ENCODE peak calls at places on chromosome 2, in five cellular contexts. One of them, this sample, is unnamed.

GRCh38 chr2:72745679-72746368 is 80.0 kb downstream of the EXOC6B start:
- DNase-seq in breast epithelium: no peak
- DNase-seq in adrenal gland: no peak
- DNase-seq in right atrium auricular region: no peak
- DNase-seq in kidney epithelial cell: no peak
- DNase-seq in this sample: no peak

GRCh38 chr2:179250848-179251504 is 13.7 kb downstream of the SESTD1 start:
- DNase-seq in adrenal gland: no peak
- DNase-seq in breast epithelium: no peak
- DNase-seq in right atrium auricular region: no peak
- DNase-seq in kidney epithelial cell: no peak
- DNase-seq in this sample: no peak

GRCh38 chr2:19881866-19882265 is 19.9 kb downstream of the TTC32 start:
- DNase-seq in kidney epithelial cell: no peak
- DNase-seq in right atrium auricular region: no peak
- DNase-seq in adrenal gland: peak
- DNase-seq in breast epithelium: no peak
- DNase-seq in this sample: no peak

GRCh38 chr2:120148669-120149068 is 74.5 kb downstream of the TMEM185B start:
- DNase-seq in kidney epithelial cell: no peak
- DNase-seq in breast epithelium: no peak
- DNase-seq in adrenal gland: no peak
- DNase-seq in right atrium auricular region: no peak
- DNase-seq in this sample: no peak

GRCh38 chr2:195658541-195658890 is 1.5 kb downstream of the SLC39A10 start:
- DNase-seq in breast epithelium: no peak
- DNase-seq in adrenal gland: no peak
- DNase-seq in kidney epithelial cell: peak
- DNase-seq in right atrium auricular region: no peak
- DNase-seq in this sample: no peak

GRCh38 chr2:238174701-238175100 is 15.9 kb downstream of the ERFE start:
- DNase-seq in breast epithelium: no peak
- DNase-seq in kidney epithelial cell: no peak
- DNase-seq in adrenal gland: no peak
- DNase-seq in right atrium auricular region: no peak
- DNase-seq in this sample: peak

GRCh38 chr2:168326578-168326977 is 79.2 kb upstream of the STK39 start:
- DNase-seq in adrenal gland: no peak
- DNase-seq in right atrium auricular region: no peak
- DNase-seq in kidney epithelial cell: no peak
- DNase-seq in breast epithelium: no peak
- DNase-seq in this sample: no peak

GRCh38 chr2:164523026-164523425 is 98.3 kb downstream of the GRB14 start:
- DNase-seq in breast epithelium: no peak
- DNase-seq in right atrium auricular region: no peak
- DNase-seq in adrenal gland: no peak
- DNase-seq in kidney epithelial cell: peak
- DNase-seq in this sample: no peak

GRCh38 chr2:240399419-240400318 is 35.8 kb upstream of the GPC1 start:
- DNase-seq in breast epithelium: no peak
- DNase-seq in adrenal gland: peak
- DNase-seq in kidney epithelial cell: no peak
- DNase-seq in right atrium auricular region: no peak
- DNase-seq in this sample: no peak

GRCh38 chr2:9971105-9971818 is 19.8 kb downstream of the GRHL1 start:
- DNase-seq in kidney epithelial cell: no peak
- DNase-seq in breast epithelium: no peak
- DNase-seq in adrenal gland: no peak
- DNase-seq in right atrium auricular region: no peak
- DNase-seq in this sample: no peak

GRCh38 chr2:149383340-149383739 is 53.0 kb downstream of the LYPD6 start:
- DNase-seq in kidney epithelial cell: no peak
- DNase-seq in adrenal gland: no peak
- DNase-seq in breast epithelium: no peak
- DNase-seq in right atrium auricular region: no peak
- DNase-seq in this sample: no peak

GRCh38 chr2:217941339-217941738 is 61.5 kb downstream of the TNS1 start:
- DNase-seq in kidney epithelial cell: no peak
- DNase-seq in breast epithelium: no peak
- DNase-seq in adrenal gland: no peak
- DNase-seq in right atrium auricular region: no peak
- DNase-seq in this sample: no peak

GRCh38 chr2:162929571-162929970 is 91.0 kb upstream of the KCNH7 start:
- DNase-seq in breast epithelium: no peak
- DNase-seq in adrenal gland: no peak
- DNase-seq in kidney epithelial cell: peak
- DNase-seq in right atrium auricular region: no peak
- DNase-seq in this sample: no peak

GRCh38 chr2:227862227-227862740 is 9.1 kb upstream of the DAW1 start:
- DNase-seq in adrenal gland: no peak
- DNase-seq in breast epithelium: no peak
- DNase-seq in kidney epithelial cell: no peak
- DNase-seq in right atrium auricular region: no peak
- DNase-seq in this sample: peak

GRCh38 chr2:145638675-145639074 is 1118.8 kb upstream of the ZEB2 start:
- DNase-seq in kidney epithelial cell: no peak
- DNase-seq in right atrium auricular region: no peak
- DNase-seq in adrenal gland: no peak
- DNase-seq in breast epithelium: no peak
- DNase-seq in this sample: no peak

GRCh38 chr2:84223191-84223590 is 235.9 kb downstream of the SUCLG1 start:
- DNase-seq in breast epithelium: no peak
- DNase-seq in kidney epithelial cell: peak
- DNase-seq in right atrium auricular region: no peak
- DNase-seq in adrenal gland: no peak
- DNase-seq in this sample: no peak

GRCh38 chr2:202771741-202772470 is 99.7 kb downstream of the ICA1L start:
- DNase-seq in kidney epithelial cell: no peak
- DNase-seq in breast epithelium: no peak
- DNase-seq in adrenal gland: peak
- DNase-seq in right atrium auricular region: peak
- DNase-seq in this sample: no peak

GRCh38 chr2:218567797-218568189 is 358 bp downstream of the USP37 start:
- DNase-seq in kidney epithelial cell: no peak
- DNase-seq in adrenal gland: no peak
- DNase-seq in right atrium auricular region: no peak
- DNase-seq in breast epithelium: peak
- DNase-seq in this sample: peak

GRCh38 chr2:191976436-191976835 is 129.5 kb upstream of the CAVIN2 start:
- DNase-seq in right atrium auricular region: no peak
- DNase-seq in breast epithelium: no peak
- DNase-seq in adrenal gland: no peak
- DNase-seq in kidney epithelial cell: peak
- DNase-seq in this sample: no peak

GRCh38 chr2:83650897-83651296 is 808.2 kb downstream of the SUCLG1 start:
- DNase-seq in breast epithelium: no peak
- DNase-seq in kidney epithelial cell: no peak
- DNase-seq in right atrium auricular region: no peak
- DNase-seq in adrenal gland: no peak
- DNase-seq in this sample: no peak

GRCh38 chr2:96095116-96095636 is 21.2 kb downstream of the ADRA2B start:
- DNase-seq in right atrium auricular region: peak
- DNase-seq in breast epithelium: no peak
- DNase-seq in kidney epithelial cell: no peak
- DNase-seq in adrenal gland: peak
- DNase-seq in this sample: no peak

GRCh38 chr2:144510206-144510991 is 9.5 kb downstream of the ZEB2 start:
- DNase-seq in adrenal gland: no peak
- DNase-seq in right atrium auricular region: no peak
- DNase-seq in breast epithelium: no peak
- DNase-seq in kidney epithelial cell: no peak
- DNase-seq in this sample: no peak

GRCh38 chr2:20425371-20425881 is 21.4 kb upstream of the RHOB start:
- DNase-seq in kidney epithelial cell: no peak
- DNase-seq in adrenal gland: peak
- DNase-seq in breast epithelium: no peak
- DNase-seq in right atrium auricular region: peak
- DNase-seq in this sample: no peak

GRCh38 chr2:138012082-138012481 is 47.8 kb downstream of the HNMT start:
- DNase-seq in right atrium auricular region: no peak
- DNase-seq in breast epithelium: no peak
- DNase-seq in adrenal gland: no peak
- DNase-seq in kidney epithelial cell: no peak
- DNase-seq in this sample: no peak

GRCh38 chr2:230226090-230226551 is 585 bp downstream of the SP140 start:
- DNase-seq in adrenal gland: no peak
- DNase-seq in kidney epithelial cell: no peak
- DNase-seq in right atrium auricular region: no peak
- DNase-seq in breast epithelium: no peak
- DNase-seq in this sample: no peak

GRCh38 chr2:189799531-189799930 is 15.3 kb downstream of the PMS1 start:
- DNase-seq in adrenal gland: no peak
- DNase-seq in kidney epithelial cell: no peak
- DNase-seq in breast epithelium: no peak
- DNase-seq in right atrium auricular region: no peak
- DNase-seq in this sample: no peak

GRCh38 chr2:163347982-163348842 is 387.6 kb downstream of the FIGN start:
- DNase-seq in breast epithelium: peak
- DNase-seq in adrenal gland: peak
- DNase-seq in right atrium auricular region: peak
- DNase-seq in kidney epithelial cell: peak
- DNase-seq in this sample: peak

GRCh38 chr2:40260437-40260836 is 191.5 kb downstream of the SLC8A1 start:
- DNase-seq in right atrium auricular region: no peak
- DNase-seq in kidney epithelial cell: no peak
- DNase-seq in adrenal gland: no peak
- DNase-seq in breast epithelium: no peak
- DNase-seq in this sample: no peak

GRCh38 chr2:136444323-136444722 is 321.0 kb upstream of the THSD7B start:
- DNase-seq in breast epithelium: no peak
- DNase-seq in kidney epithelial cell: peak
- DNase-seq in adrenal gland: no peak
- DNase-seq in right atrium auricular region: no peak
- DNase-seq in this sample: peak

GRCh38 chr2:230046491-230046890 is 22.2 kb downstream of the SLC16A14 start:
- DNase-seq in right atrium auricular region: no peak
- DNase-seq in adrenal gland: no peak
- DNase-seq in kidney epithelial cell: no peak
- DNase-seq in breast epithelium: no peak
- DNase-seq in this sample: no peak

GRCh38 chr2:105399207-105399861 is 483 bp upstream of the FHL2 start:
- DNase-seq in right atrium auricular region: peak
- DNase-seq in kidney epithelial cell: no peak
- DNase-seq in breast epithelium: no peak
- DNase-seq in adrenal gland: peak
- DNase-seq in this sample: no peak

GRCh38 chr2:37324536-37324785 is 172 bp downstream of the PRKD3 start:
- DNase-seq in breast epithelium: peak
- DNase-seq in kidney epithelial cell: no peak
- DNase-seq in adrenal gland: peak
- DNase-seq in right atrium auricular region: peak
- DNase-seq in this sample: peak
- H3K4me3 ChIP-seq in breast epithelium: peak
- H3K4me3 ChIP-seq in kidney epithelial cell: peak
- H3K4me3 ChIP-seq in adrenal gland: peak
- H3K4me3 ChIP-seq in right atrium auricular region: peak
- H3K4me3 ChIP-seq in this sample: peak

GRCh38 chr2:150486539-150487484 is 655 bp downstream of the RND3 start:
- DNase-seq in adrenal gland: no peak
- DNase-seq in right atrium auricular region: peak
- DNase-seq in kidney epithelial cell: no peak
- DNase-seq in breast epithelium: no peak
- DNase-seq in this sample: peak
- H3K4me3 ChIP-seq in adrenal gland: peak
- H3K4me3 ChIP-seq in right atrium auricular region: peak
- H3K4me3 ChIP-seq in kidney epithelial cell: peak
- H3K4me3 ChIP-seq in breast epithelium: peak
- H3K4me3 ChIP-seq in this sample: peak

GRCh38 chr2:24454258-24454657 is 36.8 kb upstream of the NCOA1 start:
- DNase-seq in right atrium auricular region: no peak
- DNase-seq in breast epithelium: no peak
- DNase-seq in kidney epithelial cell: no peak
- DNase-seq in adrenal gland: no peak
- DNase-seq in this sample: no peak
- H3K4me3 ChIP-seq in right atrium auricular region: no peak
- H3K4me3 ChIP-seq in breast epithelium: peak
- H3K4me3 ChIP-seq in kidney epithelial cell: peak
- H3K4me3 ChIP-seq in adrenal gland: no peak
- H3K4me3 ChIP-seq in this sample: no peak

GRCh38 chr2:28378679-28379392 is 13.8 kb upstream of the FOSL2 start:
- DNase-seq in kidney epithelial cell: no peak
- DNase-seq in right atrium auricular region: no peak
- DNase-seq in breast epithelium: no peak
- DNase-seq in adrenal gland: no peak
- DNase-seq in this sample: no peak

GRCh38 chr2:28375236-28375635 is 17.4 kb upstream of the FOSL2 start:
- DNase-seq in breast epithelium: no peak
- DNase-seq in kidney epithelial cell: no peak
- DNase-seq in right atrium auricular region: no peak
- DNase-seq in adrenal gland: no peak
- DNase-seq in this sample: no peak

GRCh38 chr2:28377984-28378678 is 14.5 kb upstream of the FOSL2 start:
- DNase-seq in right atrium auricular region: no peak
- DNase-seq in kidney epithelial cell: no peak
- DNase-seq in adrenal gland: no peak
- DNase-seq in breast epithelium: peak
- DNase-seq in this sample: no peak

GRCh38 chr2:28375742-28376631 is 16.7 kb upstream of the FOSL2 start:
- DNase-seq in adrenal gland: no peak
- DNase-seq in right atrium auricular region: no peak
- DNase-seq in kidney epithelial cell: no peak
- DNase-seq in breast epithelium: no peak
- DNase-seq in this sample: no peak

GRCh38 chr2:28377201-28377816 is 15.3 kb upstream of the FOSL2 start:
- DNase-seq in breast epithelium: peak
- DNase-seq in right atrium auricular region: no peak
- DNase-seq in kidney epithelial cell: no peak
- DNase-seq in adrenal gland: no peak
- DNase-seq in this sample: no peak
- H3K4me3 ChIP-seq in breast epithelium: peak
- H3K4me3 ChIP-seq in right atrium auricular region: no peak
- H3K4me3 ChIP-seq in kidney epithelial cell: no peak
- H3K4me3 ChIP-seq in adrenal gland: no peak
- H3K4me3 ChIP-seq in this sample: no peak

DNA sequence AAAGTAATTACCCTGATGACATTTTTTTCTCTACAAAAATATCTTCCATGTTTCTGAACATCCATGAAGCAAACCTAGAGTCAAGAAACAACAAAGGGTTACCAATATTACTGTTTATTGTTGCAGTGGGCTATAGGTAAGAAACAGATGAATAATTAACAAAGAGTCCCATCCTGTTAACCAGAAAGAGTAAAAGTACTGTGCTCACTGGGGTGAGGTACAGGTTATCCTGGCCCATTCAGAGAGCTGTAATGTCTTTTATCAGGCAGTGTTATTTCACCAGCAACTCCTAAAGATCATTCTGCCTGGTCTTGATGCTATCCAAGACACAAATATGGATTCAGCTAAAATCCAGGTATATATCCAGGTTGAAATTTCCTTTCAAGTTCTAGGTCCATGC is 754.9 kb downstream of the SATB2 start:
- DNase-seq in adrenal gland: no peak
- DNase-seq in right atrium auricular region: no peak
- DNase-seq in kidney epithelial cell: no peak
- DNase-seq in breast epithelium: no peak
- DNase-seq in this sample: no peak
- H3K4me3 ChIP-seq in adrenal gland: no peak
- H3K4me3 ChIP-seq in right atrium auricular region: no peak
- H3K4me3 ChIP-seq in kidney epithelial cell: no peak
- H3K4me3 ChIP-seq in breast epithelium: no peak
- H3K4me3 ChIP-seq in this sample: no peak

GRCh38 chr2:157246212-157247067 is 11.1 kb upstream of the GALNT5 start:
- DNase-seq in adrenal gland: no peak
- DNase-seq in right atrium auricular region: no peak
- DNase-seq in breast epithelium: no peak
- DNase-seq in kidney epithelial cell: peak
- DNase-seq in this sample: no peak
- H3K4me3 ChIP-seq in adrenal gland: no peak
- H3K4me3 ChIP-seq in right atrium auricular region: no peak
- H3K4me3 ChIP-seq in breast epithelium: no peak
- H3K4me3 ChIP-seq in kidney epithelial cell: no peak
- H3K4me3 ChIP-seq in this sample: no peak

This sample was measured in thyroid gland.